ENCODE peak calls at places on chromosome 15, in seven cellular contexts. S, A, M, I, T, D and X are unnamed samples.

GRCh38 chr15:67820992-67821783 is 4.1 kb upstream of the SKOR1 start:
- DNase-seq in I (no peak), D (peak), M (no peak), A (peak), S (no peak), T (peak), X (peak)

GRCh38 chr15:33742807-33743206 is 225.5 kb upstream of the CHRM5 start:
- DNase-seq in A (no peak), M (no peak), S (no peak), I (no peak), D (no peak), T (no peak), X (no peak)

GRCh38 chr15:95247068-95247984 is 1016.0 kb downstream of the MCTP2 start:
- DNase-seq in M (peak), S (no peak), A (peak), D (no peak), T (peak), I (peak), X (no peak)

GRCh38 chr15:33104276-33104675 is 90.2 kb downstream of the FMN1 start:
- DNase-seq in T (no peak), D (no peak), I (no peak), S (peak), M (no peak), A (peak), X (no peak)

GRCh38 chr15:81256916-81257315 is 60.2 kb downstream of the IL16 start:
- DNase-seq in S (peak), M (no peak), A (peak), D (no peak), T (no peak), I (peak), X (no peak)

GRCh38 chr15:33278816-33279612 is 31.8 kb upstream of the RYR3 start:
- DNase-seq in A (peak), I (peak), D (no peak), T (no peak), S (no peak), M (peak), X (no peak)

GRCh38 chr15:42728975-42729374 is 8.0 kb downstream of the CDAN1 start:
- DNase-seq in I (no peak), T (no peak), M (no peak), S (no peak), A (no peak), D (no peak), X (no peak)

GRCh38 chr15:87944051-87944450 is 312.5 kb downstream of the NTRK3 start:
- DNase-seq in T (no peak), D (no peak), I (no peak), M (no peak), A (no peak), S (no peak), X (no peak)

GRCh38 chr15:43939070-43939469 is 112.3 kb downstream of the WDR76 start:
- DNase-seq in T (no peak), A (peak), M (peak), D (no peak), S (no peak), I (peak), X (peak)

GRCh38 chr15:92519709-92520108 is 126.0 kb downstream of the ST8SIA2 start:
- DNase-seq in S (no peak), I (no peak), T (no peak), M (no peak), D (no peak), A (no peak), X (no peak)

GRCh38 chr15:25776071-25776740 is 86.9 kb downstream of the ATP10A start:
- DNase-seq in A (no peak), D (no peak), M (no peak), S (no peak), T (no peak), I (no peak), X (no peak)

GRCh38 chr15:60589728-60590127 is 110.8 kb upstream of the ICE2 start:
- DNase-seq in T (no peak), I (no peak), A (peak), S (no peak), D (no peak), M (no peak), X (no peak)

GRCh38 chr15:95327661-95328060 is 1002.8 kb upstream of the NR2F2 start:
- DNase-seq in D (no peak), T (no peak), M (no peak), S (no peak), A (no peak), I (no peak), X (no peak)

GRCh38 chr15:57320543-57321220 is 55.6 kb upstream of the CGNL1 start:
- DNase-seq in A (peak), S (no peak), I (peak), D (no peak), T (no peak), M (no peak), X (no peak)

GRCh38 chr15:83100072-83100646 is 7.3 kb upstream of the TM6SF1 start:
- DNase-seq in M (no peak), D (no peak), I (no peak), T (no peak), S (no peak), A (no peak), X (no peak)

GRCh38 chr15:48766196-48766595 is 44.7 kb downstream of the CEP152 start:
- DNase-seq in I (no peak), A (peak), T (peak), M (no peak), D (no peak), S (no peak), X (no peak)

GRCh38 chr15:70569139-70569717 is 194.1 kb downstream of the UACA start:
- DNase-seq in M (peak), T (peak), A (peak), S (no peak), I (peak), D (no peak), X (no peak)

GRCh38 chr15:91694829-91695205 is 158.7 kb upstream of the SLCO3A1 start:
- DNase-seq in S (no peak), T (no peak), I (peak), M (peak), A (peak), D (no peak), X (no peak)

GRCh38 chr15:35696767-35697231 is 150.8 kb upstream of the DPH6 start:
- DNase-seq in M (no peak), A (peak), T (no peak), S (no peak), D (no peak), I (peak), X (no peak)

GRCh38 chr15:88812137-88812536 is 8.9 kb downstream of the ACAN start:
- DNase-seq in D (no peak), T (no peak), I (no peak), M (no peak), A (no peak), S (no peak), X (no peak)

GRCh38 chr15:85543741-85544155 is 163.3 kb downstream of the AKAP13 start:
- DNase-seq in T (peak), A (no peak), I (no peak), S (no peak), D (no peak), M (peak), X (no peak)

GRCh38 chr15:75346796-75347221 is at the start of gene NEIL1:
- DNase-seq in M (peak), I (no peak), A (no peak), T (peak), D (no peak), S (peak), X (no peak)

GRCh38 chr15:41544650-41545015 is 576 bp upstream of the RPAP1 start:
- DNase-seq in T (peak), D (no peak), A (no peak), S (no peak), I (no peak), M (no peak), X (no peak)

GRCh38 chr15:25543156-25543555 is 104.3 kb upstream of the UBE3A start:
- DNase-seq in T (no peak), M (no peak), D (no peak), I (peak), A (peak), S (no peak), X (no peak)

GRCh38 chr15:39438260-39438659 is 142.6 kb upstream of the THBS1 start:
- DNase-seq in M (no peak), I (no peak), S (no peak), D (no peak), T (no peak), A (no peak), X (no peak)

GRCh38 chr15:100537326-100537725 is 8.6 kb upstream of the CERS3 start:
- DNase-seq in D (no peak), I (no peak), M (no peak), T (no peak), S (no peak), A (no peak), X (no peak)

GRCh38 chr15:94199725-94200124 is 31.6 kb upstream of the MCTP2 start:
- DNase-seq in T (no peak), S (no peak), A (no peak), D (no peak), M (no peak), I (no peak), X (no peak)

GRCh38 chr15:52295421-52295991 is at the start of gene MYO5C:
- DNase-seq in A (no peak), T (peak), D (peak), M (peak), I (no peak), S (peak), X (no peak)

GRCh38 chr15:89575656-89576416 is 567 bp downstream of the TICRR start:
- DNase-seq in D (peak), I (peak), M (peak), T (no peak), A (peak), S (peak), X (no peak)

GRCh38 chr15:58758141-58758540 is 8.6 kb upstream of the ADAM10 start:
- DNase-seq in M (peak), D (no peak), A (peak), S (peak), I (no peak), T (no peak), X (peak)

GRCh38 chr15:25052191-25052999 is 97.6 kb downstream of the SNRPN start:
- DNase-seq in S (no peak), I (no peak), A (no peak), T (peak), M (no peak), D (no peak), X (no peak)

GRCh38 chr15:101710806-101711205 is 13.5 kb downstream of the TARS3 start:
- DNase-seq in D (no peak), A (peak), M (no peak), I (no peak), T (no peak), S (no peak), X (no peak)

GRCh38 chr15:57922780-57923179 is 142.7 kb downstream of the ALDH1A2 start:
- DNase-seq in D (no peak), T (peak), S (no peak), A (no peak), I (no peak), M (peak), X (no peak)

GRCh38 chr15:99090011-99090699 is 14.7 kb upstream of the SYNM start:
- DNase-seq in T (no peak), I (no peak), M (no peak), S (peak), D (no peak), A (peak), X (peak)

GRCh38 chr15:83379574-83379973 is 67.6 kb upstream of the SH3GL3 start:
- DNase-seq in D (no peak), I (no peak), A (no peak), S (no peak), M (peak), T (no peak), X (peak)

GRCh38 chr15:61227269-61228024 is 1.7 kb downstream of the RORA start:
- DNase-seq in M (no peak), S (no peak), D (peak), I (peak), A (peak), T (no peak), X (peak)

GRCh38 chr15:69134841-69135240 is 25.6 kb upstream of the GLCE start:
- DNase-seq in M (no peak), S (no peak), A (no peak), T (no peak), I (no peak), D (no peak), X (no peak)

GRCh38 chr15:38826880-38827279 is 262.3 kb upstream of the RASGRP1 start:
- DNase-seq in T (no peak), D (no peak), A (peak), S (no peak), I (no peak), M (no peak), X (no peak)

GRCh38 chr15:51390932-51391432 is 49.5 kb downstream of the GLDN start:
- DNase-seq in D (no peak), A (no peak), T (no peak), S (no peak), I (peak), M (no peak), X (no peak)

GRCh38 chr15:66882251-66883020 is 180.4 kb downstream of the SMAD6 start:
- DNase-seq in M (no peak), D (no peak), T (no peak), A (peak), S (no peak), I (no peak), X (no peak)

DNA sequence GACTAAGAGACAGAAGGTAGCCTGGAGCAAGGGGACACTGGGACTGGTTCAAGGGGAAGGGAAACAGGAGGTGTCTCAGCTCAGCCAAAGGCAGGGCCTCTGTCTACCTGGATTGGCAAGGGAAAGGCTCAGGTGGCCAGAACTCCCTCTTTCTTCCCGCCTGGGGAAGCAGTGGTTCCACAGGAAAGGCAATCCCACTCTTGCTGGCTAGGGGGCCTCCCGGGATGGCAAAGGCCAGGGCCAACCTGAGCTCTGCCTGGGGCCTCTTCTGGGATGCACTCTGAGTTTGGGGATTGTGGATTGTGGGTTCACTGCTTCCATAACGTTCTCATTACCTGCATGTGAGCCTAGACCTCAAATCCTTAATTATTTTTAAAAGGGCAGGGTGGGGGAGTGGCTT is 13.0 kb upstream of the PARP6 start:
- DNase-seq in T (no peak), D (no peak), I (no peak), M (peak), A (no peak), S (no peak), X (no peak)
- TF ChIP-seq CTCF in T (no peak), D (no peak), I (no peak), M (no peak), A (no peak), S (no peak), X (no peak)

DNA sequence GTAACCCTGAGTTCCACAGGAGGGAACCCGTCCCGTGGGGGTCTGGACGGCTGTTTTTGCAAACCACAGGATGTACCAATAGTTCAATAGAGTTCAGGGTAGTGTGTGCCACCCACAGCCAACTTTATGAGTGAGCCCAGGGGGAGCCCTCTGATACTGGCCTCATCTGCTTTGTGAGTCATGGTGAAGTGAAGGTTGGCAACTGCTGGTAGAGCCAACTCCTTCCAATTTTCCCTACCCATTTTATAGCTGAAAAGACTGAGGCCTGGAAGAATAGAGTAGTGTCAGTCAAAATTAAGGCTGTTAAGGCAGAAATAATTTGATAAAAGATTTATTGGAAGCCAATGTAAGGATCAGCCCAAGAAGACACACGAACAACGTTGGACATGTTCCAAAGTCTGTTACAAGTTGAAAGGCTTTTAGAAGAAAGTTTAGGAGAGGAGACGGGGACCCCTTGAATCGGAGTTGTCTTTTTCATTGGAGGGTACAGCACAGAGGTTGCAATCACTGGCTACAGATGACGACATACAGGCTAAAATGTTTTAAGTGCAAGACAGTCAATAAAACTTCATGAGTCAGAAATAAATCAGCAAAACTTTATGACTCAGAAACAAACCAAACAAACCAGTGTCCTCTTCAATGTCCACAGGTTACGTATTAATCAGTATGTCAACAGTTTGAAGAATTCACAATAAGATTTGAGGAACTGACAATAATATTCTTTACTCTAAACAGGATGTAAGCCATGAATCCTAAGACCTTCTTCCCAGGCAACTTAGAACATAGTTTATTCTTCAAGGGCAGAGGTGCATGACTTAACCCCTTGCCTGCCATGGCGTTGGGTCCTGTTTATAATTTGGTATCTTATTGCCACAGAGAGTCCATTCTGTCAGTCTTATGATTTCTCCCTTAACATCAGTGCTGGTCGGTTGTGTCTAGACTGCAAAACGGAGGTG is 62.9 kb upstream of the NR2E3 start:
- DNase-seq in D (no peak), I (no peak), A (peak), S (no peak), T (no peak), M (peak), X (no peak)
- TF ChIP-seq CTCF in D (no peak), I (no peak), A (no peak), S (no peak), T (no peak), M (no peak), X (no peak)

DNA sequence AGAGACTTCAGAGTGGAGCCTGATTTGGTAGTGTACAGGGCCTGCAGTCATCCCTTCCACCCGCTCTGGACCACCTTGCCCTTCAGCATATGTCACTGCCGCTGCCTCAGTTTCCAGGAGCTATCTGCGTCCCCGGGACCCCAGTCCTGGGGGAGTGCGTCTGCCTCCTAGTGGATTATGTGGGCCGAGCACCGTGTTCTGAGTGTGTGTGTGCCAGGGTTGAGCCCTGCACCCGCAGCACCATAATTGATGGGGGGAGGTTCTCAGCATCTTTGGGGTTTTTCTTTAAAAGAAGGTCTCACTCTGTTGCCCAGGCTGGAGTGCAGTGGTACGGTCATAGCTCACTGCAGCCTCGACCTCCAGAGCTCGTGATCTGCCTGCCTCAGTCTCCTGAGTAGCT is 33.6 kb downstream of the CD276 start:
- DNase-seq in D (no peak), A (no peak), S (no peak), T (no peak), M (no peak), I (no peak), X (no peak)
- TF ChIP-seq CTCF in D (no peak), A (no peak), S (no peak), T (no peak), M (peak), I (peak), X (no peak)

DNA sequence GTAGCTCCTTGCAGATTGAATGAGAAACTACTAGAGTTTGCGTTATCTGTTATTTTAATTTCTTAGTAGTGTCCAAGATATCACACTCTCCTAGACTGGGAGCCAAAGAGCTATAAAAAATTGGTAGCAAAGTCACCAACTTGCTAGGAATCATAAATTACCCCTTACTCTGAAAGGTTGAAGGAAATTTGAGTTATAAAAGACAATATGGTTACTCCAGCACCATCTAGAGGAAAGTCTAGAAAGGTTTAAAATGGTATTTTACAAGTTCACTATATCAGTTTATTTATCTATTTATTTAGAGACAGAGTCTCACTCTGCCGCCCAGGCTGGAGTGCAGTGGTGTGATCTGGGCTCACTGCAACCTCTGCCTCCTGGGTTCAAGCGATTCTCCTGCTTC is 121.6 kb downstream of the RBPMS2 start:
- DNase-seq in T (no peak), A (peak), I (peak), D (no peak), M (no peak), S (no peak), X (no peak)
- TF ChIP-seq CTCF in T (peak), A (peak), I (peak), D (no peak), M (no peak), S (peak), X (no peak)

DNA sequence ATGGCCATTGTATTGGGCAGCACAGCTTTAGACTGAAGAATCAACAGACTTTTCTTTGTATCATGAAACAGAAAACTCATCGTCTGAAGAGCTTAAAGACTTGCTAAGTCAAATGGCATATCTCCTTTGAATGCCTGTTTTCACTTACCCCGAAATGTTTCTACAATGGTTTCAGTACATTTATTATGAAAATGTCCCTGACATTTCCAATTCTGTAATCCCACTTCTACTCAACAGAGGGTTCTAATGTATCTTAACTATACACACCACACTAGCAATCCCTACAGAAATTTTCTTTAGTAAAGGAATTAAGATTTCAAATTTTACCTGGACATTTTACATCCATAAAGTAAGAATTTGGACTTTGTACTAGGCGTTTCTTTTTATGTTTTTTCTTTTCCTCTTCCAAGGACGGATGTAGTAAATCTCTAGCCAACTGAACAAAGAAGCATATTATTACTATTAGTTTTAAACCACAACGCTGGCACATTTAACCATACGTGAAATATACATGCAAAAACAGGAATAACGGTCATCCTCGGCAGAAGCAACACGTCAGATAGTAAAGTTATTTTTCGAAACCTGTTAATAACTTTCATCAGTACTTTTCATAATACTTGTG is 1.1 kb downstream of the RPS27L start:
- DNase-seq in T (no peak), D (no peak), A (no peak), M (no peak), I (no peak), S (peak), X (peak)
- TF ChIP-seq CTCF in T (no peak), D (no peak), A (no peak), M (no peak), I (no peak), S (no peak), X (no peak)